ENCODE peak calls at places on chromosomes 5 and 9, in five cellular contexts. R, S, E, O and D are unnamed samples. For H3K36me3, the result is how much of the 10 kb centered on the place peaks cover.

GRCh38 chr5:10106806-10107205 is 142.9 kb downstream of the ATPSCKMT start:
- DNase-seq in R (no peak), S (no peak), E (no peak), O (no peak), D (no peak)

GRCh38 chr5:163757344-163757743 is 251.9 kb downstream of the MAT2B start:
- DNase-seq in R (no peak), S (no peak), E (no peak), O (no peak), D (no peak)

GRCh38 chr5:55816342-55816741 is 34.8 kb upstream of the IL31RA start:
- DNase-seq in R (no peak), S (no peak), E (no peak), O (no peak), D (no peak)

GRCh38 chr5:37248387-37248969 is 698 bp downstream of the CPLANE1 start:
- DNase-seq in R (no peak), S (no peak), E (no peak), O (no peak), D (no peak)

GRCh38 chr5:164433471-164433870 is 928.1 kb downstream of the MAT2B start:
- DNase-seq in R (no peak), S (no peak), E (no peak), O (no peak), D (no peak)

GRCh38 chr5:109987355-109987754 is 297.6 kb downstream of the MAN2A1 start:
- DNase-seq in R (no peak), S (no peak), E (no peak), O (no peak), D (no peak)

GRCh38 chr9:83955985-83956287 is 24.1 kb downstream of the HNRNPK start:
- DNase-seq in R (no peak), S (no peak), E (no peak), O (peak), D (no peak)

GRCh38 chr9:5714501-5715401 is 85.8 kb downstream of the RIC1 start:
- DNase-seq in R (no peak), S (peak), E (no peak), O (no peak), D (no peak)

GRCh38 chr5:165457854-165458481 is 1952.5 kb downstream of the MAT2B start:
- DNase-seq in R (peak), S (no peak), E (no peak), O (peak), D (no peak)

GRCh38 chr9:72872718-72873117 is 80.1 kb downstream of the ALDH1A1 start:
- DNase-seq in R (no peak), S (peak), E (no peak), O (no peak), D (no peak)

GRCh38 chr5:112253478-112254250 is 165.4 kb downstream of the EPB41L4A start:
- DNase-seq in R (no peak), S (no peak), E (no peak), O (no peak), D (peak)

DNA sequence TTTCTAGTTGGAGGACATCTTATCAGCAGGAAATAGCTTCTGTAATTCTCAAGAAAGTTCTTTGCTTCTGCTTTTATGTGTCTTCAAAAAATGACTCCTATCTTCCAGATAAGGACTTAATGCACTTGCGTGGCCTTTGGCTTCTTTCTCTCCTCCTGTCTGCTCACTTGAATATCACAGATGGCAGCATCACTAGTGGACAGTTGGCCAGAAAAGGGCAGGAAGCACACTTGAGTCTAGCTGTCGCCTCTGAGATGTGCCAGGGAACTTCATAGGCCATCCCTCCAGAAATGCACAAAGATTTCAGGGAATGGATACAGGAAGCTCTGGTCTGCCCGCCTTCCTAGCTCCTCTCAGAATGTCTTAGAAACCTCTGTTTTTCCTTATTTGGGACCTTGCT is 22.3 kb upstream of the LTC4S start:
- DNase-seq in R (no peak), S (no peak), E (no peak), O (no peak), D (no peak)
- H3K36me3 ChIP-seq in R (under half), S (half or more), E (half or more), O (under half), D (under half)

GRCh38 chr9:133822439-133823065 is 84.4 kb upstream of the SARDH start:
- DNase-seq in R (no peak), S (no peak), E (no peak), O (no peak), D (no peak)

GRCh38 chr9:133824106-133824801 is 86.1 kb upstream of the SARDH start:
- DNase-seq in R (no peak), S (no peak), E (no peak), O (no peak), D (no peak)

GRCh38 chr9:133824802-133825186 is 86.6 kb upstream of the SARDH start:
- DNase-seq in R (no peak), S (no peak), E (no peak), O (no peak), D (no peak)

GRCh38 chr9:133821606-133822438 is 83.7 kb upstream of the SARDH start:
- DNase-seq in R (no peak), S (no peak), E (no peak), O (no peak), D (no peak)

GRCh38 chr9:133823189-133824105 is 85.3 kb upstream of the SARDH start:
- DNase-seq in R (no peak), S (peak), E (no peak), O (no peak), D (no peak)
- TF ChIP-seq POLR2A in R (no peak), S (no peak), E (no peak), O (no peak), D (no peak)

GRCh38 chr5:1762121-1762877 is 37.3 kb downstream of the MRPL36 start:
- DNase-seq in R (no peak), S (no peak), E (peak), O (no peak), D (peak)
- H3K4me3 ChIP-seq in R (no peak), S (no peak), E (no peak), O (no peak), D (no peak)

GRCh38 chr5:134556994-134557393 is 31.5 kb downstream of the JADE2 start:
- DNase-seq in R (no peak), S (no peak), E (no peak), O (no peak), D (no peak)
- H3K36me3 ChIP-seq in R (under half), S (under half), E (half or more), O (under half), D (under half)

DNA sequence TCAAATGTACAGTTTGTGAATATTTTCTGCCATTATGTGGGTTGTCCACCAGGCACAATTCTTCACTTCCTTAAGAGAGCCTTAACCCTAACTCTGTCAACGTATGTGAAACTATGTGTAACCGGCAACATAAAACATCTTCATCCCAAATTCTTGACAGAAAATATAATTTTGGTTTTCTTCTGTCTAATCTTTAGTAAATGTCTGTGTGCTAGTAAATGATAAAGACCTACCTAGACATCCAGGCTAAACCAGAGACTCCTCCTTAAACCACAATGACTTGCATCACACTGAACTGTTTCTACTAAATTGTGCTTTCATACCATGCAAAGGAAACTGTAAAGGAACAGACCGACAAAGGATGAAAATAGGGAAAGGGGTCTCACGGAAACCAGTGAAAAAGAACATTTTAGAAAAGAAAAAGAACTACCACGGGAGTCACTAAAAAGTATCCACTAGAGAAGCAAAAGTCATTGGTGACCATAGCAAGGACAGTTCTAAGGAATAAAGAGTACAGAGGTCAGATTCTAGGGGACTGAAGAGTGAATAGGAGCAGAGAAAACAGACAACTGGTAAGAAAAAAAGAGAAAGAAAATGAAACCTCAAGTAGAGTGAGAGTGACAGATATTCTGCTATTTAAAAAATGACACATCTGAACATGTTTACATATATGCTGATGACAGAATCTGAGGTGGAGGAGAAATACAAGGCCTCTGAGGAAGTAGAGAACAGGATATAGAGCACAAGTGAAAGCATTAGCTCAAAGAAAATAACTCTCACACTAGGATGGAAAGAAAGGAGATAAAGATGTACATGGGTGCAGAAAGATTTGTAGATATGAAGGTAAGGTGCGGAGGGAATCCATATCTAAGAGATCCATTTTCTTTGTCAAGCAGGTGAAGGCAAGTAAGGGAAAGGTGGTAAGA is 49.4 kb downstream of the FNIP1 start:
- DNase-seq in R (no peak), S (no peak), E (no peak), O (no peak), D (no peak)
- TF ChIP-seq POLR2A in R (no peak), S (no peak), E (no peak), O (no peak), D (no peak)

GRCh38 chr9:123642291-123643278 is 286.6 kb downstream of the CRB2 start:
- DNase-seq in R (peak), S (peak), E (no peak), O (peak), D (no peak)
- H3K4me3 ChIP-seq in R (no peak), S (no peak), E (no peak), O (no peak), D (no peak)

GRCh38 chr9:487429-487828 is 272.8 kb downstream of the DOCK8 start:
- DNase-seq in R (no peak), S (no peak), E (no peak), O (no peak), D (no peak)
- H3K36me3 ChIP-seq in R (under half), S (under half), E (under half), O (under half), D (under half)